ENCODE peak calls at places on chromosomes 12 and 14, in ten cellular contexts. R, Q, S, G, C, D, K, E, I and T are unnamed samples.

GRCh38 chr12:22231836-22232235 is 102.7 kb downstream of the ST8SIA1 start:
- DNase-seq in R (no peak), Q (no peak), S (no peak), G (no peak), C (no peak), D (no peak), K (no peak), E (no peak), I (no peak), T (no peak)

GRCh38 chr12:56668197-56668457 is 20.0 kb downstream of the PTGES3 start:
- DNase-seq in R (no peak), Q (no peak), S (no peak), G (no peak), C (no peak), D (no peak), K (no peak), E (no peak), I (no peak), T (no peak)

GRCh38 chr14:34043627-34044372 is 92.9 kb upstream of the EGLN3 start:
- DNase-seq in R (peak), Q (no peak), S (no peak), G (peak), C (no peak), D (no peak), K (no peak), E (peak), I (no peak), T (no peak)

GRCh38 chr12:14252697-14253096 is 112.8 kb upstream of the ATF7IP start:
- DNase-seq in R (no peak), Q (no peak), S (no peak), G (no peak), C (no peak), D (no peak), K (no peak), E (no peak), I (no peak), T (no peak)

GRCh38 chr12:109223868-109224267 is 85.2 kb downstream of the FOXN4 start:
- DNase-seq in R (no peak), Q (no peak), S (no peak), G (no peak), C (no peak), D (no peak), K (no peak), E (no peak), I (no peak), T (no peak)

GRCh38 chr14:82855912-82856381 is 1322.3 kb upstream of the SEL1L start:
- DNase-seq in R (no peak), Q (no peak), S (no peak), G (peak), C (no peak), D (peak), K (no peak), E (peak), I (peak), T (peak)

GRCh38 chr14:70171719-70172118 is 17.0 kb downstream of the SLC8A3 start:
- DNase-seq in R (no peak), Q (no peak), S (no peak), G (no peak), C (no peak), D (no peak), K (no peak), E (no peak), I (no peak), T (no peak)

GRCh38 chr12:131863711-131864396 is 30.6 kb upstream of the ULK1 start:
- DNase-seq in R (no peak), Q (no peak), S (no peak), G (no peak), C (no peak), D (no peak), K (no peak), E (no peak), I (peak), T (no peak)

GRCh38 chr12:71157601-71158233 is at the start of gene TSPAN8:
- DNase-seq in R (no peak), Q (no peak), S (no peak), G (peak), C (no peak), D (no peak), K (peak), E (peak), I (no peak), T (no peak)

GRCh38 chr12:59113831-59114273 is 193.5 kb upstream of the LRIG3 start:
- DNase-seq in R (peak), Q (peak), S (peak), G (peak), C (peak), D (peak), K (peak), E (peak), I (peak), T (peak)

GRCh38 chr12:86903166-86903565 is 647.0 kb upstream of the MGAT4C start:
- DNase-seq in R (no peak), Q (no peak), S (no peak), G (no peak), C (no peak), D (no peak), K (no peak), E (no peak), I (no peak), T (no peak)

GRCh38 chr12:103401421-103401820 is 94.3 kb downstream of the C12orf42 start:
- DNase-seq in R (no peak), Q (peak), S (no peak), G (peak), C (no peak), D (peak), K (no peak), E (peak), I (no peak), T (no peak)

GRCh38 chr12:116594325-116595038 is 35.3 kb downstream of the MAP1LC3B2 start:
- DNase-seq in R (no peak), Q (no peak), S (no peak), G (no peak), C (peak), D (no peak), K (no peak), E (no peak), I (no peak), T (no peak)

GRCh38 chr12:114656906-114657596 is 26.9 kb downstream of the TBX3 start:
- DNase-seq in R (no peak), Q (peak), S (no peak), G (no peak), C (no peak), D (no peak), K (no peak), E (peak), I (no peak), T (no peak)

GRCh38 chr14:23286904-23287479 is 1.1 kb upstream of the HOMEZ start:
- DNase-seq in R (no peak), Q (no peak), S (no peak), G (no peak), C (no peak), D (no peak), K (no peak), E (no peak), I (no peak), T (peak)

GRCh38 chr12:56839489-56840442 is 76.6 kb downstream of the HSD17B6 start:
- DNase-seq in R (peak), Q (peak), S (peak), G (peak), C (peak), D (peak), K (peak), E (peak), I (no peak), T (peak)

GRCh38 chr12:27790179-27790578 is 10.1 kb upstream of the MANSC4 start:
- DNase-seq in R (no peak), Q (no peak), S (no peak), G (no peak), C (no peak), D (no peak), K (no peak), E (no peak), I (no peak), T (no peak)

GRCh38 chr14:71688576-71688975 is 243.7 kb upstream of the RGS6 start:
- DNase-seq in R (no peak), Q (no peak), S (no peak), G (no peak), C (no peak), D (no peak), K (no peak), E (no peak), I (no peak), T (no peak)

GRCh38 chr12:11563785-11564739 is 85.4 kb upstream of the ETV6 start:
- DNase-seq in R (no peak), Q (no peak), S (no peak), G (no peak), C (no peak), D (no peak), K (no peak), E (no peak), I (no peak), T (no peak)

GRCh38 chr14:101229666-101230065 is 326.1 kb upstream of the RTL1 start:
- DNase-seq in R (no peak), Q (no peak), S (no peak), G (no peak), C (no peak), D (no peak), K (no peak), E (no peak), I (no peak), T (no peak)

GRCh38 chr14:99670361-99671229 is 13.5 kb upstream of the CYP46A1 start:
- DNase-seq in R (no peak), Q (no peak), S (no peak), G (no peak), C (no peak), D (no peak), K (no peak), E (no peak), I (no peak), T (no peak)

GRCh38 chr12:5432011-5432400 is at the start of gene NTF3:
- DNase-seq in R (peak), Q (no peak), S (no peak), G (no peak), C (no peak), D (peak), K (no peak), E (peak), I (no peak), T (no peak)

GRCh38 chr12:14135996-14136395 is 154.6 kb upstream of the GRIN2B start:
- DNase-seq in R (no peak), Q (no peak), S (no peak), G (no peak), C (no peak), D (no peak), K (no peak), E (no peak), I (no peak), T (no peak)

GRCh38 chr12:115455268-115455681 is 771.3 kb upstream of the TBX3 start:
- DNase-seq in R (no peak), Q (no peak), S (no peak), G (peak), C (no peak), D (no peak), K (no peak), E (no peak), I (no peak), T (no peak)

GRCh38 chr12:92065018-92065499 is 80.6 kb downstream of the BTG1 start:
- DNase-seq in R (peak), Q (no peak), S (no peak), G (no peak), C (no peak), D (no peak), K (no peak), E (peak), I (no peak), T (no peak)

GRCh38 chr12:76375939-76376338 is 27.7 kb upstream of the BBS10 start:
- DNase-seq in R (no peak), Q (no peak), S (no peak), G (no peak), C (no peak), D (no peak), K (no peak), E (peak), I (no peak), T (no peak)

GRCh38 chr12:48157889-48158370 is 615 bp upstream of the ASB8 start:
- DNase-seq in R (no peak), Q (no peak), S (no peak), G (no peak), C (no peak), D (no peak), K (no peak), E (no peak), I (no peak), T (no peak)

GRCh38 chr12:25500651-25501050 is 52.4 kb downstream of the LMNTD1 start:
- DNase-seq in R (no peak), Q (no peak), S (no peak), G (no peak), C (no peak), D (peak), K (no peak), E (peak), I (no peak), T (no peak)

GRCh38 chr12:18581232-18581962 is 156.4 kb downstream of the PLCZ1 start:
- DNase-seq in R (no peak), Q (no peak), S (no peak), G (no peak), C (no peak), D (peak), K (no peak), E (no peak), I (no peak), T (no peak)

GRCh38 chr14:71574976-71575375 is 357.3 kb upstream of the RGS6 start:
- DNase-seq in R (no peak), Q (no peak), S (no peak), G (peak), C (no peak), D (no peak), K (no peak), E (peak), I (no peak), T (no peak)

GRCh38 chr12:64025174-64025958 is 180.9 kb downstream of the SRGAP1 start:
- DNase-seq in R (no peak), Q (no peak), S (no peak), G (no peak), C (no peak), D (no peak), K (no peak), E (no peak), I (no peak), T (no peak)

GRCh38 chr12:29762637-29763300 is 21.0 kb downstream of the TMTC1 start:
- DNase-seq in R (no peak), Q (no peak), S (no peak), G (no peak), C (peak), D (peak), K (no peak), E (no peak), I (peak), T (no peak)

GRCh38 chr12:97672870-97673269 is 210.3 kb downstream of the RMST start:
- DNase-seq in R (no peak), Q (no peak), S (no peak), G (no peak), C (no peak), D (no peak), K (no peak), E (no peak), I (no peak), T (no peak)

GRCh38 chr12:111942557-111942956 is 70.4 kb downstream of the TMEM116 start:
- DNase-seq in R (no peak), Q (no peak), S (no peak), G (peak), C (no peak), D (peak), K (no peak), E (peak), I (no peak), T (peak)